ENCODE peak calls at places on chromosomes 16 and 17, in six cellular contexts. One of them, this sample, is unnamed. For H3K36me3, the result is how much of the 10 kb centered on the place peaks cover.

GRCh38 chr16:56864910-56865309 is at the start of gene SLC12A3:
- DNase-seq in CD8-positive, alpha-beta T cell: no peak
- DNase-seq in kidney epithelial cell: no peak
- DNase-seq in brain microvascular endothelial cell: no peak
- DNase-seq in body of pancreas: no peak
- DNase-seq in astrocyte: no peak
- DNase-seq in this sample: no peak

GRCh38 chr17:46777943-46778915 is 40.3 kb downstream of the WNT3 start:
- DNase-seq in CD8-positive, alpha-beta T cell: no peak
- DNase-seq in kidney epithelial cell: no peak
- DNase-seq in brain microvascular endothelial cell: no peak
- DNase-seq in astrocyte: no peak
- DNase-seq in body of pancreas: no peak
- DNase-seq in this sample: no peak

GRCh38 chr16:85762970-85763369 is 12.1 kb upstream of the C16orf74 start:
- DNase-seq in brain microvascular endothelial cell: no peak
- DNase-seq in kidney epithelial cell: no peak
- DNase-seq in astrocyte: no peak
- DNase-seq in body of pancreas: no peak
- DNase-seq in CD8-positive, alpha-beta T cell: no peak
- DNase-seq in this sample: peak

GRCh38 chr16:81601008-81601428 is 156.4 kb downstream of the CMIP start:
- DNase-seq in brain microvascular endothelial cell: peak
- DNase-seq in kidney epithelial cell: no peak
- DNase-seq in astrocyte: peak
- DNase-seq in body of pancreas: no peak
- DNase-seq in CD8-positive, alpha-beta T cell: no peak
- DNase-seq in this sample: no peak

GRCh38 chr17:60713619-60714018 is 36.0 kb downstream of the BCAS3 start:
- DNase-seq in kidney epithelial cell: no peak
- DNase-seq in astrocyte: no peak
- DNase-seq in body of pancreas: no peak
- DNase-seq in CD8-positive, alpha-beta T cell: no peak
- DNase-seq in brain microvascular endothelial cell: no peak
- DNase-seq in this sample: no peak

GRCh38 chr16:30698816-30699614 is at the start of gene SRCAP:
- DNase-seq in body of pancreas: peak
- DNase-seq in kidney epithelial cell: no peak
- DNase-seq in brain microvascular endothelial cell: peak
- DNase-seq in CD8-positive, alpha-beta T cell: peak
- DNase-seq in astrocyte: peak
- DNase-seq in this sample: peak

GRCh38 chr17:75832652-75833400 is 11.4 kb downstream of the UNC13D start:
- DNase-seq in CD8-positive, alpha-beta T cell: peak
- DNase-seq in kidney epithelial cell: no peak
- DNase-seq in brain microvascular endothelial cell: no peak
- DNase-seq in astrocyte: no peak
- DNase-seq in body of pancreas: no peak
- DNase-seq in this sample: no peak

GRCh38 chr17:8581002-8581658 is 49.4 kb downstream of the MYH10 start:
- DNase-seq in kidney epithelial cell: no peak
- DNase-seq in CD8-positive, alpha-beta T cell: no peak
- DNase-seq in body of pancreas: no peak
- DNase-seq in brain microvascular endothelial cell: no peak
- DNase-seq in astrocyte: no peak
- DNase-seq in this sample: no peak

GRCh38 chr17:73091770-73092517 is 544 bp downstream of the SLC39A11 start:
- DNase-seq in CD8-positive, alpha-beta T cell: no peak
- DNase-seq in astrocyte: peak
- DNase-seq in body of pancreas: peak
- DNase-seq in kidney epithelial cell: no peak
- DNase-seq in brain microvascular endothelial cell: no peak
- DNase-seq in this sample: no peak

GRCh38 chr16:73068546-73069401 is 20.8 kb upstream of the ZFHX3 start:
- DNase-seq in CD8-positive, alpha-beta T cell: no peak
- DNase-seq in kidney epithelial cell: peak
- DNase-seq in astrocyte: peak
- DNase-seq in brain microvascular endothelial cell: peak
- DNase-seq in body of pancreas: peak
- DNase-seq in this sample: peak

GRCh38 chr17:74037320-74037719 is 166.2 kb upstream of the RPL38 start:
- DNase-seq in body of pancreas: no peak
- DNase-seq in astrocyte: no peak
- DNase-seq in CD8-positive, alpha-beta T cell: no peak
- DNase-seq in kidney epithelial cell: no peak
- DNase-seq in brain microvascular endothelial cell: peak
- DNase-seq in this sample: no peak

GRCh38 chr17:81846743-81847689 is 12.2 kb upstream of the PPP1R27 start:
- DNase-seq in brain microvascular endothelial cell: no peak
- DNase-seq in CD8-positive, alpha-beta T cell: no peak
- DNase-seq in astrocyte: no peak
- DNase-seq in body of pancreas: no peak
- DNase-seq in kidney epithelial cell: no peak
- DNase-seq in this sample: no peak

GRCh38 chr17:30950669-30951399 is 20.0 kb upstream of the RNF135 start:
- DNase-seq in brain microvascular endothelial cell: peak
- DNase-seq in kidney epithelial cell: no peak
- DNase-seq in astrocyte: peak
- DNase-seq in body of pancreas: peak
- DNase-seq in CD8-positive, alpha-beta T cell: no peak
- DNase-seq in this sample: peak

GRCh38 chr16:84633622-84634021 is 14.7 kb upstream of the KLHL36 start:
- DNase-seq in brain microvascular endothelial cell: peak
- DNase-seq in body of pancreas: peak
- DNase-seq in astrocyte: no peak
- DNase-seq in kidney epithelial cell: no peak
- DNase-seq in CD8-positive, alpha-beta T cell: no peak
- DNase-seq in this sample: no peak

GRCh38 chr17:27521281-27522027 is 65.2 kb downstream of the KSR1 start:
- DNase-seq in astrocyte: no peak
- DNase-seq in kidney epithelial cell: no peak
- DNase-seq in CD8-positive, alpha-beta T cell: no peak
- DNase-seq in body of pancreas: no peak
- DNase-seq in brain microvascular endothelial cell: no peak
- DNase-seq in this sample: no peak

GRCh38 chr17:51869387-51869786 is 289.1 kb downstream of the CA10 start:
- DNase-seq in kidney epithelial cell: no peak
- DNase-seq in brain microvascular endothelial cell: no peak
- DNase-seq in CD8-positive, alpha-beta T cell: no peak
- DNase-seq in body of pancreas: no peak
- DNase-seq in astrocyte: no peak
- DNase-seq in this sample: no peak

GRCh38 chr16:50271148-50272041 is 5.0 kb downstream of the ADCY7 start:
- DNase-seq in CD8-positive, alpha-beta T cell: no peak
- DNase-seq in astrocyte: no peak
- DNase-seq in kidney epithelial cell: no peak
- DNase-seq in body of pancreas: no peak
- DNase-seq in brain microvascular endothelial cell: no peak
- DNase-seq in this sample: peak

GRCh38 chr17:7407033-7407432 is 612 bp upstream of the NLGN2 start:
- DNase-seq in body of pancreas: no peak
- DNase-seq in CD8-positive, alpha-beta T cell: no peak
- DNase-seq in astrocyte: no peak
- DNase-seq in kidney epithelial cell: no peak
- DNase-seq in brain microvascular endothelial cell: no peak
- DNase-seq in this sample: no peak
- H3K4me3 ChIP-seq in body of pancreas: no peak
- H3K4me3 ChIP-seq in CD8-positive, alpha-beta T cell: no peak
- H3K4me3 ChIP-seq in astrocyte: no peak
- H3K4me3 ChIP-seq in kidney epithelial cell: no peak
- H3K4me3 ChIP-seq in brain microvascular endothelial cell: no peak
- H3K4me3 ChIP-seq in this sample: no peak

DNA sequence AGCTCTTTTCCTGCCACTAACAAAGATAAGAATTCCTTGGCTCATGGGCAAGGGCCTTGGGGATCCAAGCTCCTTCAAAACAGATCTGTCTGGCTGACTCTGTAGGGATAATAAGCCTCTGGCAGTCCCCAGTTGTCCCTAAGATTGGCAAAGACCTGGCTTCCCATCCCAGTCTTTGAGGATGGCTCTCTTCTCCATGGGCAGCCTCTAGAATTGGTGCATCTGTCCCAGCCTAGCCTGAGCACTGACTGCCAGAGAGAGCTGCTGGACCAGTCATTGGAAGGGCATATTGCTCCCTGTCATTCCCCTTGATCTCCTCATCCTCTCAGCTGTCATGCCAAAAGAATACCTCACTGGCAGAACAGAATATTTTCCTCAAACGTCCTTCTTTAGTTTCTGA is 13.2 kb upstream of the CUEDC1 start:
- DNase-seq in kidney epithelial cell: no peak
- DNase-seq in body of pancreas: no peak
- DNase-seq in CD8-positive, alpha-beta T cell: no peak
- DNase-seq in brain microvascular endothelial cell: no peak
- DNase-seq in astrocyte: no peak
- DNase-seq in this sample: no peak
- TF ChIP-seq CTCF in kidney epithelial cell: no peak
- TF ChIP-seq CTCF in body of pancreas: no peak
- TF ChIP-seq CTCF in CD8-positive, alpha-beta T cell: no peak
- TF ChIP-seq CTCF in brain microvascular endothelial cell: no peak
- TF ChIP-seq CTCF in astrocyte: no peak
- TF ChIP-seq CTCF in this sample: no peak

DNA sequence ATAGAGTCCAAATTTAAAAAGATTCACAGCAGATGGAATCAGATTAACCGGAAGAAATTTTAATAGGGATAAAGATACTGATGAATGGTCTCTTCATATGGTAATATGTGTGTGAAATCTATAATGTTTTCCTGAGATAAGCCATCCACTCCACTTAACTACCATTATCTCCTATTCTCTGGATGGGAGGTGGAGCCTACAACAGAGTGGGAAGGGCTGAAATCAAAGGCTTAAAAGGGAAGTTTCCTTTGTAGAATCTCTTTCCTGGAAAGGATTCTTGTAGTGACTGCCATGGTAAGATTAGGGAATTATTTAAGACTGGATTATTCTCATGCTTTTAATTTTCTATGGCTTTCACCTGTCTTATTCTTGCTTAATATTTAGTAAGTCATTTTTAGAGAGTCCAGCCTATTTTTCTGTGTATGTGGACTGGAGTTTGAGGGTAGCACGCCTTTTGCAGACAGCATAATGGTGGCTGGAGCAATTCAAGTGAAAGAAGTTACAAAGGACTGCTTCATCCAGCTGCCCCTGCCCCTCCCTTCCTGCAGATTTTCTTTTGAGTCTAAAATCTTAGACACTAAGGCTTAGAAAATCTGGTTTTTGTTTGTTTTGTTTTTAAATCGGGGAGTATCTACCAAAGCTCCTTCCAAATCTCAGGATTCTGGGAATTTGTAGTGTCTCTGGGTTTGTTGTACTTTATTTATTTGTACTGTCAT is 26.5 kb downstream of the KAT7 start:
- DNase-seq in astrocyte: no peak
- DNase-seq in body of pancreas: no peak
- DNase-seq in kidney epithelial cell: no peak
- DNase-seq in CD8-positive, alpha-beta T cell: no peak
- DNase-seq in brain microvascular endothelial cell: no peak
- DNase-seq in this sample: no peak
- H3K36me3 ChIP-seq in astrocyte: under half
- H3K36me3 ChIP-seq in body of pancreas: under half
- H3K36me3 ChIP-seq in kidney epithelial cell: under half
- H3K36me3 ChIP-seq in CD8-positive, alpha-beta T cell: under half
- H3K36me3 ChIP-seq in brain microvascular endothelial cell: under half
- H3K36me3 ChIP-seq in this sample: under half

GRCh38 chr17:67824735-67825626 is at the start of gene BPTF:
- DNase-seq in kidney epithelial cell: peak
- DNase-seq in brain microvascular endothelial cell: peak
- DNase-seq in astrocyte: peak
- DNase-seq in body of pancreas: peak
- DNase-seq in CD8-positive, alpha-beta T cell: peak
- DNase-seq in this sample: peak

GRCh38 chr17:67831268-67831667 is 6.0 kb downstream of the BPTF start:
- DNase-seq in astrocyte: no peak
- DNase-seq in kidney epithelial cell: no peak
- DNase-seq in CD8-positive, alpha-beta T cell: no peak
- DNase-seq in brain microvascular endothelial cell: no peak
- DNase-seq in body of pancreas: no peak
- DNase-seq in this sample: no peak

GRCh38 chr17:67830440-67830839 is 5.1 kb downstream of the BPTF start:
- DNase-seq in body of pancreas: no peak
- DNase-seq in CD8-positive, alpha-beta T cell: no peak
- DNase-seq in astrocyte: no peak
- DNase-seq in brain microvascular endothelial cell: no peak
- DNase-seq in kidney epithelial cell: no peak
- DNase-seq in this sample: no peak

GRCh38 chr17:67833134-67833533 is 7.8 kb downstream of the BPTF start:
- DNase-seq in kidney epithelial cell: no peak
- DNase-seq in body of pancreas: no peak
- DNase-seq in astrocyte: no peak
- DNase-seq in brain microvascular endothelial cell: no peak
- DNase-seq in CD8-positive, alpha-beta T cell: no peak
- DNase-seq in this sample: no peak

GRCh38 chr17:67829331-67829730 is 4.0 kb downstream of the BPTF start:
- DNase-seq in brain microvascular endothelial cell: no peak
- DNase-seq in astrocyte: peak
- DNase-seq in CD8-positive, alpha-beta T cell: no peak
- DNase-seq in kidney epithelial cell: no peak
- DNase-seq in body of pancreas: no peak
- DNase-seq in this sample: no peak
- H3K4me3 ChIP-seq in brain microvascular endothelial cell: no peak
- H3K4me3 ChIP-seq in astrocyte: no peak
- H3K4me3 ChIP-seq in CD8-positive, alpha-beta T cell: no peak
- H3K4me3 ChIP-seq in kidney epithelial cell: no peak
- H3K4me3 ChIP-seq in body of pancreas: no peak
- H3K4me3 ChIP-seq in this sample: no peak

GRCh38 chr17:2701996-2702741 is 9.4 kb downstream of the CLUH start:
- DNase-seq in body of pancreas: no peak
- DNase-seq in brain microvascular endothelial cell: no peak
- DNase-seq in astrocyte: no peak
- DNase-seq in kidney epithelial cell: no peak
- DNase-seq in CD8-positive, alpha-beta T cell: no peak
- DNase-seq in this sample: peak
- TF ChIP-seq CTCF in body of pancreas: no peak
- TF ChIP-seq CTCF in brain microvascular endothelial cell: no peak
- TF ChIP-seq CTCF in astrocyte: no peak
- TF ChIP-seq CTCF in kidney epithelial cell: no peak
- TF ChIP-seq CTCF in CD8-positive, alpha-beta T cell: no peak
- TF ChIP-seq CTCF in this sample: no peak

This sample was measured in left lung.